ENCODE peak calls at places on chromosome 5, in eight cellular contexts. V, F, D, S, E, B, K and P are unnamed samples.

GRCh38 chr5:133831506-133832224 is 136.8 kb downstream of the C5orf15 start:
- DNase-seq in V (no peak), B (peak; percentile 74), D (peak; percentile 12), S (no peak), E (no peak), K (no peak), F (no peak), P (no peak)

GRCh38 chr5:115948013-115948605 is 14.2 kb upstream of the LVRN start:
- DNase-seq in K (no peak), B (no peak), D (no peak), F (no peak), V (no peak), E (no peak), S (no peak), P (no peak)

GRCh38 chr5:1125030-1125357 is 13.1 kb upstream of the SLC12A7 start:
- DNase-seq in S (no peak), B (no peak), V (no peak), D (no peak), E (no peak), K (no peak), F (no peak), P (no peak)

GRCh38 chr5:64003966-64004365 is 41.7 kb upstream of the HTR1A start:
- DNase-seq in F (no peak), B (no peak), K (no peak), E (no peak), S (no peak), V (no peak), D (no peak), P (no peak)

GRCh38 chr5:114319236-114319635 is 42.6 kb upstream of the KCNN2 start:
- DNase-seq in E (no peak), S (no peak), K (no peak), V (no peak), D (no peak), F (no peak), B (no peak), P (no peak)

GRCh38 chr5:75156585-75156984 is 80.1 kb downstream of the ANKRD31 start:
- DNase-seq in F (no peak), B (peak; percentile 12), V (no peak), D (no peak), E (no peak), S (no peak), K (no peak), P (no peak)

GRCh38 chr5:33685873-33686550 is 205.8 kb downstream of the ADAMTS12 start:
- DNase-seq in V (no peak), B (no peak), E (no peak), F (no peak), D (no peak), K (no peak), S (no peak), P (no peak)

GRCh38 chr5:66306844-66307315 is 162.8 kb downstream of the SREK1 start:
- DNase-seq in S (no peak), D (no peak), E (no peak), V (no peak), K (no peak), F (no peak), B (no peak), P (no peak)